ENCODE peak calls at places on chromosomes 7 and 10, in seven cellular contexts. U, Q, P, O, S, X and T are unnamed samples.
A peak's percentile ranks its signal among the peaks of the same experiment; 100 is the strongest.

GRCh38 chr7:22728416-22729029 is 1.5 kb downstream of the IL6 start:
- DNase-seq in U (no peak), Q (no peak), P (peak; percentile 48), O (no peak), S (no peak), X (peak; percentile 79), T (no peak)

GRCh38 chr10:92527716-92528115 is 46.2 kb downstream of the IDE start:
- DNase-seq in U (no peak), Q (no peak), P (no peak), O (no peak), S (no peak), X (no peak), T (no peak)

GRCh38 chr7:108263364-108263951 is 133.3 kb upstream of the LAMB4 start:
- DNase-seq in U (no peak), Q (peak; percentile 35), P (peak; percentile 3), O (no peak), S (no peak), X (no peak), T (no peak)

GRCh38 chr7:78151229-78151628 is 352.7 kb downstream of the PHTF2 start:
- DNase-seq in U (no peak), Q (no peak), P (no peak), O (no peak), S (no peak), X (no peak), T (no peak)

GRCh38 chr10:133159950-133160812 is at the start of gene KNDC1:
- DNase-seq in U (no peak), Q (peak; percentile 15), P (peak; percentile 76), O (no peak), S (no peak), X (no peak), T (no peak)

GRCh38 chr10:132926777-132927650 is 15.4 kb downstream of the CFAP46 start:
- DNase-seq in U (no peak), Q (no peak), P (no peak), O (no peak), S (no peak), X (no peak), T (no peak)

GRCh38 chr7:91784469-91784868 is 96.0 kb downstream of the MTERF1 start:
- DNase-seq in U (no peak), Q (no peak), P (no peak), O (no peak), S (no peak), X (peak; percentile 37), T (no peak)

GRCh38 chr7:99081209-99081608 is 62.7 kb downstream of the SMURF1 start:
- DNase-seq in U (no peak), Q (no peak), P (no peak), O (no peak), S (no peak), X (no peak), T (peak; percentile 17)